ENCODE peak calls at places on chromosomes 16 and 17, in eight cellular contexts. One of them, this sample, is unnamed.

GRCh38 chr16:54873081-54873480 is 57.6 kb upstream of the IRX5 start:
- DNase-seq in cardiac muscle cell: no peak
- DNase-seq in activated CD8-positive, alpha-beta T cell treated with anti-CD3 and anti-CD28 coated beads for 36 hours: no peak
- DNase-seq in uterus: no peak
- DNase-seq in MM.1S: no peak
- DNase-seq in heart right ventricle: no peak
- DNase-seq in lower leg skin: no peak
- DNase-seq in neural crest cell: no peak
- DNase-seq in this sample: no peak

GRCh38 chr17:67679721-67680120 is 38.0 kb upstream of the NOL11 start:
- DNase-seq in MM.1S: peak; percentile 80
- DNase-seq in activated CD8-positive, alpha-beta T cell treated with anti-CD3 and anti-CD28 coated beads for 36 hours: no peak
- DNase-seq in heart right ventricle: no peak
- DNase-seq in uterus: no peak
- DNase-seq in lower leg skin: no peak
- DNase-seq in cardiac muscle cell: no peak
- DNase-seq in neural crest cell: no peak
- DNase-seq in this sample: no peak

GRCh38 chr17:80374039-80374731 is 40.8 kb upstream of the ENDOV start:
- DNase-seq in MM.1S: no peak
- DNase-seq in heart right ventricle: no peak
- DNase-seq in neural crest cell: no peak
- DNase-seq in lower leg skin: no peak
- DNase-seq in cardiac muscle cell: no peak
- DNase-seq in activated CD8-positive, alpha-beta T cell treated with anti-CD3 and anti-CD28 coated beads for 36 hours: no peak
- DNase-seq in uterus: no peak
- DNase-seq in this sample: no peak

GRCh38 chr16:56776562-56776961 is 46.6 kb downstream of the NUP93 start:
- DNase-seq in neural crest cell: no peak
- DNase-seq in lower leg skin: peak; percentile 17
- DNase-seq in activated CD8-positive, alpha-beta T cell treated with anti-CD3 and anti-CD28 coated beads for 36 hours: no peak
- DNase-seq in heart right ventricle: peak; percentile 12
- DNase-seq in cardiac muscle cell: peak; percentile 81
- DNase-seq in uterus: peak; percentile 24
- DNase-seq in MM.1S: no peak
- DNase-seq in this sample: no peak

GRCh38 chr17:43840814-43841213 is 6.2 kb upstream of the CD300LG start:
- DNase-seq in cardiac muscle cell: peak; percentile 73
- DNase-seq in heart right ventricle: no peak
- DNase-seq in activated CD8-positive, alpha-beta T cell treated with anti-CD3 and anti-CD28 coated beads for 36 hours: no peak
- DNase-seq in lower leg skin: no peak
- DNase-seq in neural crest cell: no peak
- DNase-seq in uterus: no peak
- DNase-seq in MM.1S: no peak
- DNase-seq in this sample: no peak

GRCh38 chr17:34703533-34703932 is 124.2 kb downstream of the TMEM132E start:
- DNase-seq in neural crest cell: peak; percentile 69
- DNase-seq in lower leg skin: no peak
- DNase-seq in activated CD8-positive, alpha-beta T cell treated with anti-CD3 and anti-CD28 coated beads for 36 hours: peak; percentile 50
- DNase-seq in uterus: no peak
- DNase-seq in MM.1S: peak; percentile 65
- DNase-seq in heart right ventricle: peak; percentile 18
- DNase-seq in cardiac muscle cell: peak; percentile 58
- DNase-seq in this sample: no peak

GRCh38 chr17:59357219-59357699 is 25.8 kb downstream of the YPEL2 start:
- DNase-seq in cardiac muscle cell: peak; percentile 40
- DNase-seq in neural crest cell: no peak
- DNase-seq in MM.1S: no peak
- DNase-seq in uterus: no peak
- DNase-seq in lower leg skin: no peak
- DNase-seq in heart right ventricle: no peak
- DNase-seq in activated CD8-positive, alpha-beta T cell treated with anti-CD3 and anti-CD28 coated beads for 36 hours: no peak
- DNase-seq in this sample: no peak

GRCh38 chr17:38510424-38511125 is 82.3 kb downstream of the ARHGAP23 start:
- DNase-seq in uterus: no peak
- DNase-seq in lower leg skin: no peak
- DNase-seq in neural crest cell: peak; percentile 41
- DNase-seq in cardiac muscle cell: peak; percentile 50
- DNase-seq in activated CD8-positive, alpha-beta T cell treated with anti-CD3 and anti-CD28 coated beads for 36 hours: no peak
- DNase-seq in heart right ventricle: peak; percentile 43
- DNase-seq in MM.1S: no peak
- DNase-seq in this sample: no peak

GRCh38 chr16:78553268-78554044 is 454.0 kb downstream of the WWOX start:
- DNase-seq in MM.1S: no peak
- DNase-seq in lower leg skin: no peak
- DNase-seq in cardiac muscle cell: no peak
- DNase-seq in neural crest cell: no peak
- DNase-seq in uterus: no peak
- DNase-seq in activated CD8-positive, alpha-beta T cell treated with anti-CD3 and anti-CD28 coated beads for 36 hours: no peak
- DNase-seq in heart right ventricle: no peak
- DNase-seq in this sample: no peak

GRCh38 chr16:61812251-61812650 is 224.0 kb downstream of the CDH8 start:
- DNase-seq in lower leg skin: no peak
- DNase-seq in heart right ventricle: no peak
- DNase-seq in neural crest cell: no peak
- DNase-seq in cardiac muscle cell: no peak
- DNase-seq in MM.1S: no peak
- DNase-seq in uterus: no peak
- DNase-seq in activated CD8-positive, alpha-beta T cell treated with anti-CD3 and anti-CD28 coated beads for 36 hours: no peak
- DNase-seq in this sample: no peak

GRCh38 chr17:32303861-32304288 is 38.1 kb downstream of the C17orf75 start:
- DNase-seq in cardiac muscle cell: no peak
- DNase-seq in lower leg skin: no peak
- DNase-seq in uterus: no peak
- DNase-seq in activated CD8-positive, alpha-beta T cell treated with anti-CD3 and anti-CD28 coated beads for 36 hours: no peak
- DNase-seq in neural crest cell: no peak
- DNase-seq in MM.1S: no peak
- DNase-seq in heart right ventricle: no peak
- DNase-seq in this sample: no peak

GRCh38 chr16:48146131-48146530 is 9.7 kb downstream of the ABCC12 start:
- DNase-seq in uterus: no peak
- DNase-seq in MM.1S: no peak
- DNase-seq in cardiac muscle cell: no peak
- DNase-seq in lower leg skin: no peak
- DNase-seq in heart right ventricle: no peak
- DNase-seq in neural crest cell: no peak
- DNase-seq in activated CD8-positive, alpha-beta T cell treated with anti-CD3 and anti-CD28 coated beads for 36 hours: no peak
- DNase-seq in this sample: no peak

GRCh38 chr16:23080747-23081146 is 68.5 kb downstream of the USP31 start:
- DNase-seq in MM.1S: no peak
- DNase-seq in heart right ventricle: no peak
- DNase-seq in activated CD8-positive, alpha-beta T cell treated with anti-CD3 and anti-CD28 coated beads for 36 hours: no peak
- DNase-seq in lower leg skin: no peak
- DNase-seq in neural crest cell: no peak
- DNase-seq in uterus: no peak
- DNase-seq in cardiac muscle cell: no peak
- DNase-seq in this sample: no peak

GRCh38 chr17:59734226-59734625 is 26.8 kb downstream of the VMP1 start:
- DNase-seq in activated CD8-positive, alpha-beta T cell treated with anti-CD3 and anti-CD28 coated beads for 36 hours: no peak
- DNase-seq in cardiac muscle cell: no peak
- DNase-seq in MM.1S: no peak
- DNase-seq in lower leg skin: no peak
- DNase-seq in uterus: no peak
- DNase-seq in heart right ventricle: no peak
- DNase-seq in neural crest cell: no peak
- DNase-seq in this sample: no peak

GRCh38 chr17:48149174-48150106 is 41.9 kb downstream of the SNX11 start:
- DNase-seq in neural crest cell: no peak
- DNase-seq in cardiac muscle cell: peak; percentile 28
- DNase-seq in heart right ventricle: no peak
- DNase-seq in uterus: no peak
- DNase-seq in lower leg skin: no peak
- DNase-seq in activated CD8-positive, alpha-beta T cell treated with anti-CD3 and anti-CD28 coated beads for 36 hours: no peak
- DNase-seq in MM.1S: no peak
- DNase-seq in this sample: no peak

GRCh38 chr16:75580-76501 is 2.2 kb upstream of the MPG start:
- DNase-seq in activated CD8-positive, alpha-beta T cell treated with anti-CD3 and anti-CD28 coated beads for 36 hours: no peak
- DNase-seq in neural crest cell: peak; percentile 41
- DNase-seq in heart right ventricle: peak; percentile 84
- DNase-seq in cardiac muscle cell: peak; percentile 95
- DNase-seq in uterus: peak; percentile 87
- DNase-seq in lower leg skin: peak; percentile 82
- DNase-seq in MM.1S: no peak
- DNase-seq in this sample: no peak

GRCh38 chr17:72119963-72120877 is 600 bp upstream of the SOX9 start:
- DNase-seq in cardiac muscle cell: peak; percentile 84
- DNase-seq in heart right ventricle: peak; percentile 49
- DNase-seq in uterus: no peak
- DNase-seq in lower leg skin: no peak
- DNase-seq in neural crest cell: peak; percentile 38
- DNase-seq in MM.1S: peak; percentile 37
- DNase-seq in activated CD8-positive, alpha-beta T cell treated with anti-CD3 and anti-CD28 coated beads for 36 hours: no peak
- DNase-seq in this sample: no peak

DNA sequence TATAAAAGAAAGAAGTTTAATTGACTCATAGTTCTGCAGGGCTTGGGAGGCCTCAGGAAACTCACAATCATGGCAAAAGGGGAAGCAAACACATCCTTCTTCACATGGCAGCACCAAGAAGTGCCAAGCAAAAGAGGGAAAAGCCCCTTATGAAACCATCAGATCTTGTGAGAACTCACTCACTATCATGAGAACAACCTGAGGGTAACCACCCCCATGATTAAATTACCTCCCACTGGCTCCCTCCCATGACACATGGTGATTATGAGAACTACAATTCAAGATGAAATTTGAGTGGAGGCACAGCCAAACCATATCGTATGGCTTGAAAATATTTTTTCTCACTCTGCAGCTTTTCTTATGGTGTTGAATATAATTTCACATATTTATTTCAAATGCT is 151.7 kb downstream of the ANKFN1 start:
- DNase-seq in heart right ventricle: no peak
- DNase-seq in lower leg skin: no peak
- DNase-seq in uterus: no peak
- DNase-seq in cardiac muscle cell: no peak
- DNase-seq in activated CD8-positive, alpha-beta T cell treated with anti-CD3 and anti-CD28 coated beads for 36 hours: no peak
- DNase-seq in MM.1S: no peak
- DNase-seq in neural crest cell: no peak
- DNase-seq in this sample: no peak
- TF ChIP-seq CTCF in heart right ventricle: no peak
- TF ChIP-seq CTCF in lower leg skin: no peak
- TF ChIP-seq CTCF in uterus: no peak
- TF ChIP-seq CTCF in cardiac muscle cell: no peak
- TF ChIP-seq CTCF in activated CD8-positive, alpha-beta T cell treated with anti-CD3 and anti-CD28 coated beads for 36 hours: no peak
- TF ChIP-seq CTCF in MM.1S: no peak
- TF ChIP-seq CTCF in neural crest cell: peak; percentile 25
- TF ChIP-seq CTCF in this sample: no peak

DNA sequence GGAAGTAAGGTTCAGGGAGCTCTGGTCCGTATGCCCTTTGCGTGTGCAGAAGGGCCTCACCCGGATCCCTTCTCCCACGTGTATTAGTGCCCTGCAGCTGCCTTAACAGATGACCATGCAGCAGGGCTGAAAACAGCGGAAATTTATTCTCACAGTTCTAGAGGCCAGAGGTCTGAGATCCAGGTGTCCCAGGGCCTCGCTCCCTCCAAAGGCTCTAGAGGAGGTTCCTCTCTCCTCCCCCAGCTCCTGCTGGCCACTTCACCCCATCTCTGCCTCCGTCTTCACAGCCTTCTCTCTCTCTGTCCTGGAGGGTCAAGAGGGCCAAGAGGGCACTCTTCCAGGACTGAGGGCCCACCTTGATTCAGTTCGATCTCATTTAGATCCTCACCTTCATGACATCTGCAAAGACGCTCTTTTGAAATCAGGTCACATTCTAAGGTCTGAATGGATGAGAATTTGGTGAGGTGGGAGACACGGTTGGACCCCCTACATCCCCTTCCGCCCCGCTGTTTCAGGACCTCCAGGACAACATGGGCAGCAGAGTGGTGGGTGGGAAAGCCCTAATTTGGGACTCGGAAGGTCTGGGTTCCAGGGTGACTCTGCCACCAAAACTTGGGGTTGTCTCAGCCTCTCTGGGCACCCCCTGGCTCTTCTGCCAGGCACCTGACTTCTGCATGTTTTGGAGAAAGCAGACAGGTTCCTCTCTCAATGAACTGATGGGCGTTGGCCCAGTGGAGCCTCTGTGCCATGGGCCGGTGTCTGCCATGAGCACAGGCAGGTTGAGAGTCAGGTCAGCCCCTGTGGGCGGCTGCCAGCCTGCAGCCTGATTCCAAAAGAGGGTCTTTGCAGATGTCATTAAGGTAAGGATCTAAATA is 361.2 kb downstream of the SEC14L1 start:
- DNase-seq in cardiac muscle cell: no peak
- DNase-seq in lower leg skin: no peak
- DNase-seq in activated CD8-positive, alpha-beta T cell treated with anti-CD3 and anti-CD28 coated beads for 36 hours: no peak
- DNase-seq in heart right ventricle: no peak
- DNase-seq in uterus: peak; percentile 12
- DNase-seq in MM.1S: no peak
- DNase-seq in neural crest cell: no peak
- DNase-seq in this sample: no peak
- TF ChIP-seq CTCF in cardiac muscle cell: no peak
- TF ChIP-seq CTCF in lower leg skin: no peak
- TF ChIP-seq CTCF in activated CD8-positive, alpha-beta T cell treated with anti-CD3 and anti-CD28 coated beads for 36 hours: no peak
- TF ChIP-seq CTCF in heart right ventricle: no peak
- TF ChIP-seq CTCF in uterus: no peak
- TF ChIP-seq CTCF in MM.1S: no peak
- TF ChIP-seq CTCF in neural crest cell: no peak
- TF ChIP-seq CTCF in this sample: no peak

GRCh38 chr17:78117027-78117981 is 11.3 kb downstream of the TMC6 start:
- DNase-seq in activated CD8-positive, alpha-beta T cell treated with anti-CD3 and anti-CD28 coated beads for 36 hours: peak; percentile 48
- DNase-seq in MM.1S: no peak
- DNase-seq in lower leg skin: no peak
- DNase-seq in uterus: no peak
- DNase-seq in heart right ventricle: no peak
- DNase-seq in neural crest cell: no peak
- DNase-seq in cardiac muscle cell: no peak
- DNase-seq in this sample: no peak
- TF ChIP-seq CTCF in activated CD8-positive, alpha-beta T cell treated with anti-CD3 and anti-CD28 coated beads for 36 hours: peak; percentile 49
- TF ChIP-seq CTCF in MM.1S: peak; percentile 27
- TF ChIP-seq CTCF in lower leg skin: no peak
- TF ChIP-seq CTCF in uterus: no peak
- TF ChIP-seq CTCF in heart right ventricle: peak; percentile 40
- TF ChIP-seq CTCF in neural crest cell: peak; percentile 52
- TF ChIP-seq CTCF in cardiac muscle cell: peak; percentile 23
- TF ChIP-seq CTCF in this sample: peak; percentile 60

DNA sequence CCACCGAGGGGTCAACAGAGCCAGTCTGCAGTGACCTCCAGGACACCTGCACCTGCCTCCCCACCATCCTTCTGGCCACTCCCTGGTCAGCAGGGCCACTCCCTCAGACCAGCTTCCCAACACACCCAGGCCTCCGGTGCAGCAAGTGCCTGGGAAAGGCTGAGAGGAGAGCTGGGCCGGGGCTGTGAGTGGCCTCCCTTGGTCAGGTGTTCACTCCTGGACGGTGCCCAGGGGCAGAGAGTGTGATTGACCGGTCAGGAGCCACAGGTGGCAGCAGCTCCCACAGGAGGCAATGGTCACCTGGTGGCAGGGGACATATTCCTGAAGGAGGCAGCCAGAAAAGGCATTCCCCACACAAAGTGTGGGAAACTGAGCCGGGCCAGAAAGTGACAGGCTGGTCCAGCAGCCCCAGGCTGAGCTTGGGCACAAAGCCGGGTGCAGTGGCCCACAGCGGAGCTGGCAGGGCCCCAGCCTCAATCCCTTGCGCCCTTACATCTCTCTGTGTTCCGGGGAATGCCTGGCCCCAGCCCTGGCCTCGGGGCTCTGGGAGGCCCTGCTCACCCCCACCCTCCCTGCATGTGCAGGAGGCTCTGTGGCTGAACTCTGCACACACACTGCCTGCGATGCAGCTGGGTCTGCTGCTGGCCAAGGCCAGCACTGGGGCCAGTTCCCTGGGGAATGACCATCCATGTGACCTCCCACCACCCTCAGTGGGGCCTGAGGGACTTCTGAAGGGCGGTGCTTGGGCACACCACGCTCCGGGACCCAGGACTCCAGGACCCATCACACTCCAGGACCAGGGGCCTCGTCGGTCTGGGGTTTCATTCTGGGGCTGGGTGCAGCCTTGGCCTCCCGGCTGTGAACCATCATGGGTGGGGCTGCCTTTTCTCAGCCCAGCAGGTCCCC is 1.2 kb upstream of the C17orf99 start:
- DNase-seq in MM.1S: no peak
- DNase-seq in activated CD8-positive, alpha-beta T cell treated with anti-CD3 and anti-CD28 coated beads for 36 hours: no peak
- DNase-seq in uterus: peak; percentile 64
- DNase-seq in neural crest cell: no peak
- DNase-seq in cardiac muscle cell: peak; percentile 18
- DNase-seq in lower leg skin: no peak
- DNase-seq in heart right ventricle: peak; percentile 64
- DNase-seq in this sample: no peak
- TF ChIP-seq CTCF in MM.1S: no peak
- TF ChIP-seq CTCF in activated CD8-positive, alpha-beta T cell treated with anti-CD3 and anti-CD28 coated beads for 36 hours: no peak
- TF ChIP-seq CTCF in uterus: no peak
- TF ChIP-seq CTCF in neural crest cell: no peak
- TF ChIP-seq CTCF in cardiac muscle cell: no peak
- TF ChIP-seq CTCF in lower leg skin: no peak
- TF ChIP-seq CTCF in heart right ventricle: no peak
- TF ChIP-seq CTCF in this sample: no peak